ENCODE peak calls at places on chromosome 9, in six cellular contexts. One of them, this sample, is unnamed.

GRCh38 chr9:124306098-124306735 is 48.5 kb downstream of the NEK6 start:
- DNase-seq in HepG2: no peak
- DNase-seq in IMR-90: peak; percentile 96
- DNase-seq in left lung: no peak
- DNase-seq in Peyer's patch: no peak
- DNase-seq in colonic mucosa: no peak
- DNase-seq in this sample: no peak

GRCh38 chr9:117649126-117649525 is 55.1 kb upstream of the TLR4 start:
- DNase-seq in HepG2: no peak
- DNase-seq in IMR-90: no peak
- DNase-seq in left lung: no peak
- DNase-seq in Peyer's patch: no peak
- DNase-seq in colonic mucosa: no peak
- DNase-seq in this sample: no peak

GRCh38 chr9:27590636-27591035 is 17.4 kb upstream of the C9orf72 start:
- DNase-seq in HepG2: no peak
- DNase-seq in IMR-90: peak; percentile 13
- DNase-seq in left lung: no peak
- DNase-seq in Peyer's patch: no peak
- DNase-seq in colonic mucosa: no peak
- DNase-seq in this sample: no peak

GRCh38 chr9:134486127-134486995 is 155.2 kb upstream of the COL5A1 start:
- DNase-seq in HepG2: no peak
- DNase-seq in IMR-90: no peak
- DNase-seq in left lung: peak; percentile 22
- DNase-seq in Peyer's patch: peak; percentile 35
- DNase-seq in colonic mucosa: no peak
- DNase-seq in this sample: no peak

GRCh38 chr9:106684940-106685695 is 177.8 kb upstream of the ZNF462 start:
- DNase-seq in HepG2: no peak
- DNase-seq in IMR-90: no peak
- DNase-seq in left lung: no peak
- DNase-seq in Peyer's patch: no peak
- DNase-seq in colonic mucosa: no peak
- DNase-seq in this sample: no peak

GRCh38 chr9:125883548-125883947 is 136.4 kb downstream of the PBX3 start:
- DNase-seq in HepG2: no peak
- DNase-seq in IMR-90: no peak
- DNase-seq in left lung: no peak
- DNase-seq in Peyer's patch: no peak
- DNase-seq in colonic mucosa: no peak
- DNase-seq in this sample: no peak

GRCh38 chr9:77985996-77986395 is 45.6 kb downstream of the GNAQ start:
- DNase-seq in HepG2: peak; percentile 59
- DNase-seq in IMR-90: no peak
- DNase-seq in left lung: no peak
- DNase-seq in Peyer's patch: no peak
- DNase-seq in colonic mucosa: no peak
- DNase-seq in this sample: no peak

GRCh38 chr9:124042168-124042775 is 30.7 kb downstream of the LHX2 start:
- DNase-seq in HepG2: no peak
- DNase-seq in IMR-90: no peak
- DNase-seq in left lung: no peak
- DNase-seq in Peyer's patch: no peak
- DNase-seq in colonic mucosa: no peak
- DNase-seq in this sample: no peak

GRCh38 chr9:91572044-91572443 is 148.4 kb upstream of the NFIL3 start:
- DNase-seq in HepG2: no peak
- DNase-seq in IMR-90: peak; percentile 34
- DNase-seq in left lung: no peak
- DNase-seq in Peyer's patch: no peak
- DNase-seq in colonic mucosa: no peak
- DNase-seq in this sample: no peak

GRCh38 chr9:128005938-128006337 is 25.1 kb upstream of the EEIG1 start:
- DNase-seq in HepG2: peak; percentile 56
- DNase-seq in IMR-90: no peak
- DNase-seq in left lung: peak; percentile 51
- DNase-seq in Peyer's patch: no peak
- DNase-seq in colonic mucosa: no peak
- DNase-seq in this sample: no peak

GRCh38 chr9:111940697-111941096 is 44.1 kb downstream of the UGCG start:
- DNase-seq in HepG2: no peak
- DNase-seq in IMR-90: peak; percentile 73
- DNase-seq in left lung: no peak
- DNase-seq in Peyer's patch: no peak
- DNase-seq in colonic mucosa: no peak
- DNase-seq in this sample: no peak

GRCh38 chr9:94802795-94803194 is 76.3 kb downstream of the AOPEP start:
- DNase-seq in HepG2: no peak
- DNase-seq in IMR-90: peak; percentile 76
- DNase-seq in left lung: no peak
- DNase-seq in Peyer's patch: no peak
- DNase-seq in colonic mucosa: no peak
- DNase-seq in this sample: no peak

DNA sequence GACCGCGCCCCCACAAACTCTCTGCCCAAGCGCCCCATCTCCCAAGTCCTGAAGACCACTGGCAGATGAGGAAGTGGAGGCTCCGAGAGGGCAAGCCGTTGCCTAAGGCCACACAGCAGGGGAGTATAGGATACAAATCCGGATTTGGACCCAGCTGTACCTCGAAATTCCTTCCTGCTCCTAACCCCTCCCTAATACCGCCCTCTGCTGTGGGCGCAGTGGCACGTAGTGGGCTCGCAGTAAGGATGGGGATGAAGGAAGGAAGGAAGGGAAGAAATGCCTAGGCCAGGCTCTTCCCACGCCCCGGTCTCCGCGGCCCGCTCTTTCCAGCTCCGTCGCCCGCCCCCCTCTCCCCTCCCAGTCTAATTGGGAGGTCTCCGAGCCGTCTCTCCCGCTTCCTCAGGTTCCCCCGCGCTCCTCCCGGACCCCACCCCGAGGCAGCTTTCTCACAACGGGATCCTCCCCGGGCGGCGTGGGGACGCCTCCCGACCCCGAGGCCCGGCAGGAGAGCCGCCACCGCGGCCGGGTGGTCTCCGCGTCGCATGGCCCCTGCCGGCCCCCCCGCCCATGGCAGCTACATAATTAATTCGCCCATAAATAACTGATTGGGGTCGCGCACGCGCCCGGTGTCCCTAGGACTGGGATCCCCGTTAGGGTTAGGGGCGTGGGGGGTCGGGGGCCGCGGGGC is 138.9 kb downstream of the C9orf50 start:
- DNase-seq in HepG2: no peak
- DNase-seq in IMR-90: no peak
- DNase-seq in left lung: no peak
- DNase-seq in Peyer's patch: no peak
- DNase-seq in colonic mucosa: no peak
- DNase-seq in this sample: no peak
- H3K4me1 ChIP-seq in HepG2: peaks cover 82% of the 10 kb centered on the region
- H3K4me1 ChIP-seq in IMR-90: peaks cover 43% of the 10 kb centered on the region
- H3K4me1 ChIP-seq in left lung: peaks cover 38% of the 10 kb centered on the region
- H3K4me1 ChIP-seq in Peyer's patch: peaks cover 13% of the 10 kb centered on the region
- H3K4me1 ChIP-seq in colonic mucosa: peaks cover 10% of the 10 kb centered on the region
- H3K4me1 ChIP-seq in this sample: peaks cover 25% of the 10 kb centered on the region

DNA sequence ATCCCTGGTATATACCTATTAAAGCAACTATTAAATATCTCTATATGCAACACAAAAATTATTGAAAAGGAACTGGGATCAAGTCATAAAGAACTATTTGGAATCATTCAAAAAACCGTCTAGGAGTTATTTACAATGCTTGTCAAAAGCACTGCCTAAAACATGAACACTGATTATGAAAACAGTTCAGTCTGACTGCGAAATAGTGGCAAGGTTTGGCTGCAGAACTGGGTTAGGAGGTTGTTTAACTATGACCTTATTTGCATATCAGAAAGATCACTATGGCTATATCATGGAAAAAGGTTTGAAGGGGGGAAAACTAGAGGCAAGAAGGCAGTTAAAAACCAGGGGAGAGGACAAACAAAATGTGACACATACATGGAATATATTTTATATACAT is 12.0 kb downstream of the FBXW2 start:
- DNase-seq in HepG2: no peak
- DNase-seq in IMR-90: no peak
- DNase-seq in left lung: no peak
- DNase-seq in Peyer's patch: no peak
- DNase-seq in colonic mucosa: no peak
- DNase-seq in this sample: no peak
- H3K4me3 ChIP-seq in HepG2: no peak overlapping the region
- H3K4me3 ChIP-seq in IMR-90: no peak overlapping the region
- H3K4me3 ChIP-seq in left lung: no peak overlapping the region
- H3K4me3 ChIP-seq in Peyer's patch: no peak overlapping the region
- H3K4me3 ChIP-seq in colonic mucosa: no peak overlapping the region
- H3K4me3 ChIP-seq in this sample: no peak overlapping the region

DNA sequence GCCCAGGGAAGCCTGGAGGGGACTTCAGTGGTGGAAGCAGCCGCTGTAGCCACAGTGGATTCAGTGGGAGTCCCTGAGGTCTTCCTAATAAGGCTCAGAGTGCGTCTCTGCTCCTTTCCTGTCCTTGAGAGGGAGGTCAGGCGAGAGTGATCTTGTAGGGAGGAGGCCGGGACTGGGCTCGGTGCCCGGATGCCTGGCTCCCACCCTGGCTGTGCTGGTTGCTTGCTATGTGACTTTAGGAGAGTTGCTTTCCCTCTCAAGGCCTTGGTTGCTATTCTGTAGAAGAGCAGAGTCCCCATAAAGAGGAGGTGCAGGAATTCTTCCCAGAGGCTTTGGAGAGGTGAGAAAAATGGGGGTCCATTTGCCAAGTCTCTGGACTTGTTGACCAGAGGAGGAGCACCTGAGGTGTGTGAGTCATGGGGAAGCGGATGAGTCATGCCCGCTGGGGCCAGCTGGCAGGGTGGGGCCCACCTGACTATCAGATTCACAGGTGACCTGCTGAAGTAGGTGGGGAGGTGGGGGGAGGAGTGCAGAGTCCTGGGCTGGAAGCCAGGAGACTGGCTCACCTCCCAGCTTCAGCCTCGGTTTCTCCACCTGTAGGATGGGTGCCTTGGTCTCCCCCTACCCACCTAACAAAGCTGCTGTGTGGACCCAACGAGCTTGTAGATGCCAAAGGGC is 13.8 kb downstream of the GSN start:
- DNase-seq in HepG2: peak; percentile 85
- DNase-seq in IMR-90: peak; percentile 65
- DNase-seq in left lung: peak; percentile 89
- DNase-seq in Peyer's patch: peak; percentile 95
- DNase-seq in colonic mucosa: peak; percentile 95
- DNase-seq in this sample: no peak
- TF ChIP-seq CTCF in HepG2: peak; percentile 23
- TF ChIP-seq CTCF in IMR-90: no peak
- TF ChIP-seq CTCF in left lung: no peak
- TF ChIP-seq CTCF in Peyer's patch: no peak
- TF ChIP-seq CTCF in colonic mucosa: no peak
- TF ChIP-seq CTCF in this sample: no peak

GRCh38 chr9:79655571-79655970 is 83.8 kb downstream of the TLE4 start:
- DNase-seq in HepG2: no peak
- DNase-seq in IMR-90: peak; percentile 69
- DNase-seq in left lung: no peak
- DNase-seq in Peyer's patch: no peak
- DNase-seq in colonic mucosa: no peak
- DNase-seq in this sample: no peak

GRCh38 chr9:79651251-79651795 is 79.6 kb downstream of the TLE4 start:
- DNase-seq in HepG2: no peak
- DNase-seq in IMR-90: no peak
- DNase-seq in left lung: peak; percentile 57
- DNase-seq in Peyer's patch: no peak
- DNase-seq in colonic mucosa: no peak
- DNase-seq in this sample: no peak

GRCh38 chr9:79656127-79656526 is 84.4 kb downstream of the TLE4 start:
- DNase-seq in HepG2: no peak
- DNase-seq in IMR-90: no peak
- DNase-seq in left lung: no peak
- DNase-seq in Peyer's patch: no peak
- DNase-seq in colonic mucosa: no peak
- DNase-seq in this sample: no peak

GRCh38 chr9:79654591-79654990 is 82.8 kb downstream of the TLE4 start:
- DNase-seq in HepG2: no peak
- DNase-seq in IMR-90: no peak
- DNase-seq in left lung: no peak
- DNase-seq in Peyer's patch: no peak
- DNase-seq in colonic mucosa: no peak
- DNase-seq in this sample: no peak

DNA sequence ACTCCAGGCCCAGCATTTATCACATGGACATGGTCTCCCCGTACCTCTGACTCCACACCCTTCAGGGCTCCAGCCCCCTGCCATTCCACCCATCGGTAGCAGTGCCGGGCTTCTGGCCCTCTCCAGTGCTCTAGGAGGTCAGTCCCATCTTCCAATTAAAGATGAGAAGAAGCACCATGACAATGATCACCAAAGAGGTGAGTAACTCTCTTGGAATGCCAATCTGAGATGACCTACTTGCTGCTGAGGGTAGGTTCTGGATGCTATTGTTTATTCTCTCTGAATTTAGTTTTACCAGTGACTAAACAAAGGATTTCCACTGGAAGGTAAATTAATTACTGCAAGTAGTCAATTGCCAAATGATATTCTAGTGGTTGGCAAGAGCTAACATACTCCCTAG is 80.8 kb downstream of the TLE4 start:
- DNase-seq in HepG2: no peak
- DNase-seq in IMR-90: peak; percentile 53
- DNase-seq in left lung: no peak
- DNase-seq in Peyer's patch: no peak
- DNase-seq in colonic mucosa: no peak
- DNase-seq in this sample: no peak
- H3K4me1 ChIP-seq in HepG2: no peaks in the 10 kb centered on the region
- H3K4me1 ChIP-seq in IMR-90: peaks cover 14% of the 10 kb centered on the region
- H3K4me1 ChIP-seq in left lung: no peaks in the 10 kb centered on the region
- H3K4me1 ChIP-seq in Peyer's patch: no peaks in the 10 kb centered on the region
- H3K4me1 ChIP-seq in colonic mucosa: no peaks in the 10 kb centered on the region
- H3K4me1 ChIP-seq in this sample: no peaks in the 10 kb centered on the region

GRCh38 chr9:132770775-132771310 is 100.6 kb downstream of the GTF3C4 start:
- DNase-seq in HepG2: no peak
- DNase-seq in IMR-90: no peak
- DNase-seq in left lung: no peak
- DNase-seq in Peyer's patch: no peak
- DNase-seq in colonic mucosa: no peak
- DNase-seq in this sample: no peak
- H3K4me3 ChIP-seq in HepG2: no peak overlapping the region
- H3K4me3 ChIP-seq in IMR-90: peak overlapping the region; percentile 83
- H3K4me3 ChIP-seq in left lung: peak overlapping the region; percentile 96
- H3K4me3 ChIP-seq in Peyer's patch: peak overlapping the region; percentile 90
- H3K4me3 ChIP-seq in colonic mucosa: peak overlapping the region; percentile 91
- H3K4me3 ChIP-seq in this sample: peak overlapping the region; percentile 96

DNA sequence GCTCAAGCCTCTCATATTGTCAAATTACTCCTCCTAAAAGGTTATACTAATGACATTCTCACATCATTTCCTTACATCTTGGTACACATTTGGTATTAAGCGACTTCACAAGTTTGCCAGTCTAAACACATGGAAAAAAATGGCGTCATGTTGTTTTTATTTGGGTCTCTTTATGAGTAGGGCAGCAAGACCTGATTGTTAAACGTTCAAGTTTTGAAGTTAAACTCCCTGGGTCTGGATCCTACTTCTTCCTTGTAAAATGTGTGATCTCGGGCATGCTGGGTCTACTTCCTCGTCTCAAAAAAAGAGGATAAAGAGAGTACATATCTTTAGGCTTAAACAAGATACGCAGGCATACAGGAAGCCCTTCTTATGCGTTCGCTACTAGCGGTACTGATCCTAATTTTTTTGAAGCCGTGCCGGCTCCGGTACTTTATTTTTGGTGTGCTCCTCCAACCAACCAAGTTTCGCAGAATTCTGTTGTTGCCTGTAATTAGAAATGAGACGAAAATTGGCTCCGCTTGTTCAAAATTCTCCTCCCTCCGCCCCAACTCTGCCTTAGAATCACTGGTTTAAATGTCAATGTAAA is 596 bp upstream of the CDC37L1 start:
- DNase-seq in HepG2: peak; percentile 41
- DNase-seq in IMR-90: peak; percentile 19
- DNase-seq in left lung: no peak
- DNase-seq in Peyer's patch: no peak
- DNase-seq in colonic mucosa: no peak
- DNase-seq in this sample: no peak
- TF ChIP-seq CTCF in HepG2: no peak
- TF ChIP-seq CTCF in IMR-90: no peak
- TF ChIP-seq CTCF in left lung: no peak
- TF ChIP-seq CTCF in Peyer's patch: no peak
- TF ChIP-seq CTCF in colonic mucosa: no peak
- TF ChIP-seq CTCF in this sample: no peak

This sample was measured in CD8-positive, alpha-beta T cell.